ENCODE peak calls at places on chromosomes 3 and 15, in seven cellular contexts. L is uterus, H is adrenal gland, Z is left ventricle myocardium inferior, M is fibroblast of lung, W is right atrium auricular region, V is transverse colon. B is an unnamed sample. For H3K9me3, the result is how much of the 10 kb centered on the place peaks cover.

GRCh38 chr3:170007031-170007663 is 30.6 kb upstream of the GPR160 start:
- DNase-seq in L (no peak), Z (no peak), H (peak), M (peak), V (no peak), W (no peak), B (peak)

GRCh38 chr3:47867451-47868017 is 64.6 kb downstream of the DHX30 start:
- DNase-seq in Z (no peak), W (no peak), H (no peak), L (no peak), V (no peak), M (no peak), B (no peak)

GRCh38 chr3:60010778-60011177 is 961.0 kb upstream of the CFAP20DC start:
- DNase-seq in W (no peak), L (no peak), M (no peak), H (no peak), V (no peak), Z (no peak), B (no peak)

GRCh38 chr3:127751163-127751621 is 71.1 kb downstream of the MGLL start:
- DNase-seq in V (no peak), Z (no peak), M (no peak), H (no peak), W (no peak), L (no peak), B (no peak)

GRCh38 chr3:11578169-11578568 is 65.5 kb downstream of the VGLL4 start:
- DNase-seq in M (no peak), W (no peak), L (no peak), H (no peak), Z (no peak), V (no peak), B (no peak)

GRCh38 chr15:43749690-43750345 is 3.6 kb downstream of the PDIA3 start:
- DNase-seq in M (no peak), W (no peak), Z (no peak), V (no peak), L (no peak), H (no peak), B (no peak)

GRCh38 chr3:60948488-60948887 is 302.8 kb downstream of the FHIT start:
- DNase-seq in M (peak), V (no peak), H (no peak), W (no peak), L (no peak), Z (no peak), B (no peak)

GRCh38 chr3:67090472-67090871 is 92.4 kb downstream of the KBTBD8 start:
- DNase-seq in L (no peak), Z (no peak), W (no peak), H (no peak), M (peak), V (no peak), B (peak)

GRCh38 chr3:8712045-8712870 is 21.3 kb upstream of the CAV3 start:
- DNase-seq in Z (no peak), L (no peak), H (no peak), M (peak), V (no peak), W (no peak), B (peak)

GRCh38 chr3:4429648-4430350 is 37.3 kb downstream of the SUMF1 start:
- DNase-seq in V (no peak), H (no peak), Z (no peak), L (no peak), M (no peak), W (no peak), B (no peak)

GRCh38 chr3:183339461-183340086 is 86.5 kb downstream of the B3GNT5 start:
- DNase-seq in M (no peak), V (no peak), L (no peak), H (no peak), W (no peak), Z (no peak), B (no peak)

DNA sequence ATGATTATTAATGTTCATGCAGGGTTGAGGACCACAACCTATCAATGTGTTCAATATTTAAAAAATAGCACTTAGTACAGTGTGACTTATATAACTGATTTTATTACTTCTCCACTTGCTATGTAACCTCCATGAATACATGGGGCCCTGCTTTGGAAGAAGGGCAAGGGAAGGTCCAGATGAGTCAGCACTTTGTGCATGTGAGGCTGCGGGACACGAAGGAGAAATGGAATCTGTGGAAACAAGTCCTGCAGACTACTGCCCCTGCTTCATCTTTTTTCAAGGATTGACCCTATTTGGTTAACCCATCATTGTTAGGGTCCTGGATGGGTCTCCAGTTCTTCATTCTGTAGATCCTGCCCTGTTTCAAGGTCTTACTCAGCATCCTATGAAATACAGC is 1.6 kb downstream of the NXPE3 start:
- DNase-seq in V (no peak), Z (no peak), H (no peak), W (no peak), M (peak), L (no peak), B (peak)
- H3K4me3 ChIP-seq in V (peak), Z (peak), H (no peak), W (peak), M (peak), L (no peak), B (no peak)

GRCh38 chr3:177521305-177521704 is 324.0 kb upstream of the TBL1XR1 start:
- DNase-seq in W (no peak), H (no peak), Z (no peak), L (no peak), V (peak), M (no peak), B (no peak)

GRCh38 chr3:177522051-177522450 is 324.8 kb upstream of the TBL1XR1 start:
- DNase-seq in W (no peak), L (no peak), Z (no peak), M (peak), V (no peak), H (no peak), B (no peak)

GRCh38 chr3:177523991-177524438 is 326.7 kb upstream of the TBL1XR1 start:
- DNase-seq in H (no peak), M (peak), Z (no peak), L (no peak), W (no peak), V (no peak), B (no peak)

GRCh38 chr3:177524742-177525141 is 327.5 kb upstream of the TBL1XR1 start:
- DNase-seq in W (no peak), M (no peak), V (no peak), H (no peak), Z (no peak), L (no peak), B (no peak)

GRCh38 chr3:177523072-177523675 is 325.9 kb upstream of the TBL1XR1 start:
- DNase-seq in W (no peak), V (no peak), M (peak), L (no peak), Z (no peak), H (no peak), B (no peak)
- H3K9me3 ChIP-seq in W (under half), V (under half), M (under half), L (under half), Z (under half), H (under half), B (under half)

DNA sequence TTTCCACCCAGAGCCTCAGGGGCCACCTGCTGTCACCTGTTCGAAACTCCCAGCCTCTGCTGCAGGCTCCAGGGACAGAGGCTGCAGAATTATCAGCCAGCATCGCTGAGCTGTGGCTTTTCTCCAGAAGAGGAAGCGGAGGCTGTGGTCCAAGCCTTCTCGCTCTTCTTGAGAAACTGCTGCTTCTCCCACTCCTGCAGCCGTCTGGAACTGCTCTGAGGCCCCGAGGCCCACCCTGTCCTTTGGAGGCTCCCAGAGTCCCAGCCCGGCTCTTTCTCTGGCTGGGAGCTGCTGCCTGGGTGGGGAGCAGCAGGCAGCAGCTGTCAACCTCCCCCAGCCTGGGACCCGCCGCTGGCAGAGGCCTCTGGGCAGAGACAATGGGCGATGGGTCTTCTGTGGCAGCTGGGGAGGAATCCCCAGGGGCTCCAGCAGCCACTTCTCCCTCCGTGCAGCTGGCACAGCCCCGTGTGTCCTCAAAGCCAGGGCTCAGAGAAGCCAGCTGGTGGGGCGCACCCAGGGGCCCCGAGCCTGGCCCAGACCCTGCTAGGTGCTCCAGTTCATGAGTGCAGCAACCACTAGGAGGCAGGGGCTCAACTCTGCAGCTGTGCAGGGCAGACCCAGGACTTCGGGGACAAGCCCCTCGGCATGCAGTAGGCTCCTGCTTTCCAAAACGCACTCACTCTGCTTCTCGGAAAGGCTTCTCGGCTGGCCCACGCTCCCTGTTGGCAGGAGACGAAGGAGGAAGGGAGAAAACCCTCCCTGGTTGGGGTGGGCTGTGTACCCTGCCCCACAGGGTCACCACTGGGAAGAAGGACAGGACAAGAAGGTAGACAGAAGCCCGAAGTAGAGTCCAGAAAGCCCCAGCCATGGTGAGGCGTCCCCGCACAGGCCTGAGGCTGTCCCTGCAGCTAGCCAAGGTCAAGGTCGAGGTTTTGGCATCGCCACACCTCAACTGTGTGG is 49.9 kb upstream of the FURIN start:
- DNase-seq in M (no peak), V (no peak), L (no peak), W (no peak), Z (peak), H (no peak), B (no peak)
- H3K4me3 ChIP-seq in M (no peak), V (no peak), L (no peak), W (no peak), Z (no peak), H (no peak), B (no peak)

DNA sequence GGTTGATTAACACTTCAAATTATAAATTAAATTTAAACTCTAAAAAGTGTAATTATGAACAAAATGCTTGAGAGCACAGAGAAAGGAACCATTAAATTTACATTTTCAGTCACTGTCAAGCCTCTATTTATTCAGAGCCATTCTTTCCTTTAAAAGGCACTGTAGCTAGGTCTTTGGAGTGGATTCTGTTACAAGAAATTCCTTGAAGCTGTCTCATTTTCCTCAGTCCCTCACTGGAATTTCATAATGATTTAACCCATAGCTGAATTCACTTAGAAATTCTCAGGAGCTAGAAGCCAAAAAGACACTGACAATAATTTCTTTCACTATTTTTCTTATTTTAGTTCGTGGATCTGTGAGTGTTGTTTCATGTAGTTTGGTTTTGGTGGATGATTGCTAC is 81.2 kb upstream of the TCF12 start:
- DNase-seq in Z (no peak), L (no peak), W (no peak), M (peak), V (no peak), H (no peak), B (no peak)
- H3K9me3 ChIP-seq in Z (under half), L (under half), W (under half), M (under half), V (under half), H (under half), B (under half)

DNA sequence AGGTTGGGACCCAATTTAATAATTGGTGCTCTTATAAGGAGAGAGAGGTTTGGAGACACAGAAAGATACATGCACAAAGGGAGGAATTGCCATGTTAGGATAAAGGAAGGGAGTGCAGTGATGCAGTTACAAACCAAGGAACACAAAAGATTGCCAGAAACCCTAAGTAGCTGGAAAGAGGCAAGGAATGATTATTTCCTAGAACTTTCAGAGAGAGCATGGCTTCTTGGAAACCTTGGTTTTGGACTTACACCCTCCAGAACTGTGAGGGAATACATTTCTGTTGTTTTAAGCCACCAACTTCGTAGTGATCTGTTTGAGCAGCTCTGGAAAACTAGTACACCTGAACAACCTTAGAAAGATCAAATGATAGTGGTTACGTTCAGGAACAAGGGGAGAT is 25.0 kb upstream of the MB21D2 start:
- DNase-seq in H (no peak), Z (no peak), V (no peak), M (no peak), L (no peak), W (no peak), B (no peak)
- H3K4me3 ChIP-seq in H (no peak), Z (no peak), V (no peak), M (no peak), L (no peak), W (no peak), B (no peak)